ENCODE peak calls at places on chromosomes 4 and X, in six cellular contexts. G, M, U, L, E and T are unnamed samples.

GRCh38 chr4:114911141-114911540 is 202.3 kb downstream of the NDST4 start:
- DNase-seq in L (no peak), M (no peak), G (no peak), U (no peak), E (no peak), T (no peak)

GRCh38 chr4:2304877-2305561 is 43.1 kb upstream of the MXD4 start:
- DNase-seq in E (no peak), U (no peak), G (peak), M (no peak), L (peak), T (no peak)

GRCh38 chr4:110821186-110821585 is 198.3 kb upstream of the PITX2 start:
- DNase-seq in E (no peak), G (no peak), M (no peak), U (no peak), L (no peak), T (no peak)

GRCh38 chr4:53702334-53703266 is 111.3 kb upstream of the LNX1 start:
- DNase-seq in G (peak), L (peak), E (peak), U (peak), M (peak), T (no peak)

GRCh38 chrX:20271730-20272129 is 5.0 kb upstream of the RPS6KA3 start:
- DNase-seq in G (no peak), U (no peak), M (no peak), L (no peak), E (no peak), T (no peak)

GRCh38 chr4:106041294-106042002 is 146.2 kb downstream of the NPNT start:
- DNase-seq in L (no peak), G (no peak), U (no peak), E (no peak), M (no peak), T (no peak)

GRCh38 chrX:53184836-53185235 is 40.2 kb downstream of the KDM5C start:
- DNase-seq in E (peak), G (no peak), M (peak), U (no peak), L (no peak), T (peak)

GRCh38 chrX:47992093-47992375 is 11.8 kb downstream of the ZNF182 start:
- DNase-seq in E (peak), G (no peak), L (no peak), U (no peak), M (no peak), T (no peak)

GRCh38 chrX:111041018-111041462 is 55.0 kb upstream of the PAK3 start:
- DNase-seq in L (no peak), G (no peak), M (peak), E (peak), U (no peak), T (peak)

DNA sequence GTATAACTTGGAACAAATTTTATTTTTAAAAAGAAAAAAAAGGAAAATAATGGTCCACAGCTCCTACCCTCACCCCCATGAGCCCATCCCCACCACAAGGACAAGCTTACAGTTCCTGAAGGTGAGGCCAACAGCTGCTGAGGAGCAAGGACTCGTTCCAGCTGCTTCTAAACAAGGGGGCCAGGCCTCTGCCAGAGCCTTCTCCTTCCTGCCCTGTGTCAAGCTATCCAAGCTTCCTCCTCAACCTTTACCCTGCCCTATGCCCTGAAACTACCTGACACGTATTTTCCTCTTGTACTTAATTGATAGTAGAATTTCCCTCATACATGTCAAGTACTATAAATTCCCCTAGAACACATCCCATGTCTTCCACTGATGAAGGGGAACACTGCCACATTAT is 8.8 kb downstream of the SH3D19 start:
- DNase-seq in G (no peak), L (no peak), U (no peak), M (no peak), E (no peak), T (no peak)
- H3K27ac ChIP-seq in G (no peak), L (no peak), U (peak), M (no peak), E (peak), T (no peak)

DNA sequence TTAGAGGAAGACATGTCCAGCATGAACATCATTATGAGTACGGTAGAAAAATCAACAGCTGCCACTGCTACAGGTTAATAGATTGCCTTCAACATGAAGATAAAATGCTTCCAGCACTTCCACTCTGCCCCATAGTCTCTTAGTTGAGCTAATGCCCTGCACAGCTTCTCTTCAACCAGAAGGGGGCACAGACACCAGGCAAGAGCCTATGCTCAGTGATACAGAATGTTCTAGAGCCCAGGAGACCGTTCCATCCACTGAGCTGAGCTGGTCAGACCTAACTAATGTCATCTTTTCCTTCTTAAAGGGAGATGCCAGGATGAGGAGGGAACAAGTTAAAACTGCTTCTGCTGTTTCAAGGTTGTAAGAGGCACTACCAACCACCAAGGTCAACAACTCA is 42.2 kb downstream of the SMIM10L2A start:
- DNase-seq in M (peak), E (peak), L (no peak), U (no peak), G (no peak), T (no peak)
- TF ChIP-seq CTCF in M (peak), E (peak), L (no peak), U (peak), G (no peak), T (peak)

DNA sequence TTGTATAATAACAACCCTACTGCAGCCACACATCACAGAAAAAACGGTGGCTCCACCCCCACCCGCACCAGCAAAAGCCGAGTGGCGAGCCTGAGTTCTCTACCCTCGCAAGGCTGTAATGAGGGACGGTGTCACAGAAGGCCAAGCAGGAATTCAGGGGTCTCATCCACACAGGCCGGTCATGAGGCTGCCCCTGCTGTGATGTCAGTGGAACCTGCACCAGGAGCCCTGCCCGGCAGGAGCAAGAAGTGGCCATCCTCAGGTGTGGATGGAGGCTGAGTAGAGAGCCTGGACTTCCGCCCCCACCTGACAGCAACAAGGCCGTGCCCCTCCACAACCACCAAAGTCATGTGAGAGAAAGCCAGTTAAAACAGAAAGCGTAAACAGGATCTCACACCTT is 20.6 kb downstream of the LYAR start:
- DNase-seq in G (no peak), L (no peak), M (no peak), E (no peak), U (no peak), T (no peak)
- H3K27ac ChIP-seq in G (no peak), L (no peak), M (peak), E (no peak), U (no peak), T (peak)

DNA sequence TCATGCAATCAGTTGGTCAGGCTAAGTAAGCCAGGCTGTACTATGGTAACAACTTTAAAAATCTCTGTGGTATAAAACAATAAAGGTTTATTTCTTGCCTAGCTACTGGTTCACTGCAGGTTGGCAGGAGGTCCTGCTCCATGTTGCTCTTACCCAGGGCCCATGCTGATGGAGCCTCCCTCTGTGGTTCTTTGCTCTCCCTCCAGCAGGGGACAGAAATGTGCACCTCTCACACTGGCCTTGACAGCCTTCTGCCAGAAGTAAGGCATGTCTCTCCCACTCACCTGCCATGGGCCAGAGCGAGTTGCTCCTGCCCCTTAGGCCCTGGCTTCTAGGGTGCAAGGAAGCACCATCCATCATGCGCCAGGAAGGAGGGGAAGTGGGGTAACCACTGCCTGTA is 31.1 kb downstream of the CLDN22 start:
- DNase-seq in G (no peak), L (no peak), M (no peak), E (no peak), U (no peak), T (no peak)
- TF ChIP-seq CTCF in G (no peak), L (no peak), M (peak), E (no peak), U (no peak), T (peak)

DNA sequence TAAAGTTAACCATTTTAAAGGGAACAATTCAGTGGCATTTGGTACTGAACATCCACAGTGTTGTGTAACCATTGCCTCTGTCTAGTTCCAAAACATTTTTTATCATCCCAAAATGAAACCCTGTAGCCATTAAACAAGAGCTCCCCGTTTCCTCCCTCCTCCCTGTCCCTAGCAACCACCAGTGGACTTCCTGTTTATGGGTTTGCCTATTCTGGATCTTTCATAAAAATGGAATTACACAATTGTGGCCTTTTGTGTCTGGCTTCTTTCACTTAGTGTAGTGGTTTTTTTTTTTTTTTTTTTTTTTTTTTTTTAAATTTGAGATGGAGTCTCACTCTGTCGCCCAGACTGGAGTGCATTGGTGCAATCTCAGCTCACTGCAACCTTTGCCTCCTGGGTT is 11.6 kb downstream of the RBMX2 start:
- DNase-seq in L (no peak), E (peak), U (no peak), G (no peak), M (no peak), T (no peak)
- H3K27ac ChIP-seq in L (no peak), E (no peak), U (no peak), G (no peak), M (no peak), T (no peak)

DNA sequence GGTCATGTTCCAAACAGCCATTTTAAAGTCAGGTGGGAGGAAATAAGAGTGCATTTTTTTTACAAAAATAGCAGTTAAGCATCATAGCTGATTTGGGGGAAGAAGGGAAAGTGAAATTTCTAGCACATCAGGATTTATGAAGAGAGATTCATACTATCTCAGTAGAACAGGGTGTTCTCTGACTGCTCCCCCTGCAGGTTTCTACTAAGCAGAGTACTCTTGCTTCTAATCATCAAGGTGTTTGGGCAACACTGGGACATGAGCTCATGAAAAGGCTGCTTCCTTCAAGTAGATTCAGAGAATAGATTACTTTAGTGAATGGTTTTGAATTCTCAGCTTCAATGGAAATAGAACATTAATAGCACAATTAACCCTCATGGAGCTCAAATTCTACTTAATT is 591.4 kb upstream of the PCDH10 start:
- DNase-seq in E (no peak), M (no peak), L (no peak), G (no peak), U (no peak), T (peak)
- TF ChIP-seq CTCF in E (peak), M (peak), L (no peak), G (no peak), U (no peak), T (peak)

GRCh38 chr4:142354794-142355416 is 491.2 kb downstream of the INPP4B start:
- DNase-seq in L (no peak), U (no peak), M (no peak), E (no peak), G (no peak), T (no peak)
- H3K27ac ChIP-seq in L (peak), U (peak), M (no peak), E (peak), G (no peak), T (peak)